ENCODE peak calls at places on chromosomes 3 and 15, in five cellular contexts. K, E, P, D and U are unnamed samples.

GRCh38 chr15:97224191-97224641 is 736.3 kb upstream of the ARRDC4 start:
- DNase-seq in E (no peak), K (no peak), P (no peak), D (no peak), U (no peak)

GRCh38 chr3:28575100-28575747 is 226.6 kb upstream of the AZI2 start:
- DNase-seq in K (no peak), D (no peak), P (no peak), E (no peak), U (no peak)

GRCh38 chr3:16203031-16203430 is 28.6 kb downstream of the GALNT15 start:
- DNase-seq in D (no peak), K (no peak), P (peak; percentile 51), E (peak; percentile 24), U (no peak)

GRCh38 chr15:29676961-29677402 is 145.3 kb downstream of the TJP1 start:
- DNase-seq in K (no peak), E (no peak), D (no peak), P (no peak), U (no peak)

GRCh38 chr15:55564347-55565145 is 23.6 kb downstream of the PYGO1 start:
- DNase-seq in K (no peak), D (no peak), E (no peak), P (no peak), U (no peak)

GRCh38 chr3:34687671-34688070 is 889.2 kb downstream of the PDCD6IP start:
- DNase-seq in D (no peak), K (no peak), E (no peak), P (no peak), U (no peak)

GRCh38 chr3:32238816-32239637 is 547 bp downstream of the CMTM8 start:
- DNase-seq in K (no peak), P (peak; percentile 41), D (peak; percentile 31), E (no peak), U (peak; percentile 31)

GRCh38 chr3:49791571-49791970 is 5.2 kb upstream of the IP6K1 start:
- DNase-seq in K (no peak), E (no peak), P (no peak), D (no peak), U (no peak)

GRCh38 chr3:173027429-173027828 is 113.6 kb downstream of the SPATA16 start:
- DNase-seq in D (no peak), P (no peak), K (no peak), E (no peak), U (no peak)

GRCh38 chr3:54970895-54971294 is 43.0 kb upstream of the LRTM1 start:
- DNase-seq in D (no peak), E (no peak), P (peak; percentile 22), K (no peak), U (no peak)

GRCh38 chr3:127867412-127867811 is 45.1 kb upstream of the MGLL start:
- DNase-seq in K (no peak), E (no peak), P (no peak), D (no peak), U (no peak)

GRCh38 chr3:139514741-139515140 is 24.8 kb downstream of the RBP1 start:
- DNase-seq in P (no peak), E (no peak), D (no peak), K (no peak), U (no peak)

GRCh38 chr15:63395730-63396545 is 14.3 kb upstream of the CA12 start:
- DNase-seq in E (no peak), D (no peak), K (no peak), P (no peak), U (no peak)

GRCh38 chr3:141845407-141846049 is 30.9 kb upstream of the ATP1B3 start:
- DNase-seq in P (no peak), D (no peak), E (no peak), K (no peak), U (peak; percentile 20)

GRCh38 chr15:75065467-75065850 is 42.1 kb downstream of the PPCDC start:
- DNase-seq in D (no peak), P (no peak), E (no peak), K (no peak), U (no peak)

GRCh38 chr3:4139462-4140140 is 163.6 kb upstream of the SETMAR start:
- DNase-seq in K (no peak), D (no peak), P (no peak), E (no peak), U (no peak)

GRCh38 chr3:48034000-48034516 is 17.8 kb upstream of the MAP4 start:
- DNase-seq in E (peak; percentile 88), D (no peak), K (no peak), P (peak; percentile 42), U (no peak)